ENCODE peak calls at places on chromosomes 3 and 15, in eight cellular contexts. I is osteocyte, A is brain microvascular endothelial cell, V is keratinocyte, H is gastrocnemius medialis, D is psoas muscle, N is body of pancreas, L is upper lobe of right lung. F is an unnamed sample.

GRCh38 chr15:38665586-38665985 is 101.0 kb upstream of the RASGRP1 start:
- DNase-seq in I (no peak), A (no peak), V (no peak), H (no peak), D (no peak), N (no peak), L (no peak), F (no peak)

GRCh38 chr15:75145027-75145841 is 56.4 kb upstream of the C15orf39 start:
- DNase-seq in I (no peak), A (no peak), V (no peak), H (no peak), D (no peak), N (no peak), L (no peak), F (no peak)

GRCh38 chr3:126338796-126339241 is 18.4 kb downstream of the KLF15 start:
- DNase-seq in I (peak), A (no peak), V (no peak), H (peak), D (peak), N (no peak), L (peak), F (peak)

GRCh38 chr3:82262193-82262592 is 500.7 kb upstream of the GBE1 start:
- DNase-seq in I (no peak), A (no peak), V (no peak), H (no peak), D (no peak), N (no peak), L (no peak), F (no peak)

GRCh38 chr15:73856458-73857192 is 16.7 kb upstream of the TBC1D21 start:
- DNase-seq in I (no peak), A (no peak), V (no peak), H (no peak), D (no peak), N (peak), L (no peak), F (no peak)

GRCh38 chr3:72340476-72341379 is 507.5 kb downstream of the SHQ1 start:
- DNase-seq in I (no peak), A (no peak), V (no peak), H (no peak), D (no peak), N (peak), L (no peak), F (no peak)

GRCh38 chr3:195855471-195856409 is 44.0 kb upstream of the MUC4 start:
- DNase-seq in I (no peak), A (no peak), V (no peak), H (no peak), D (no peak), N (no peak), L (no peak), F (no peak)

GRCh38 chr3:69200384-69201068 is 78.1 kb upstream of the LMOD3 start:
- DNase-seq in I (no peak), A (peak), V (no peak), H (peak), D (no peak), N (peak), L (no peak), F (peak)

GRCh38 chr3:42270561-42270960 is 4.6 kb upstream of the CCK start:
- DNase-seq in I (no peak), A (no peak), V (no peak), H (no peak), D (no peak), N (no peak), L (no peak), F (no peak)

GRCh38 chr15:49187537-49188245 is 17.6 kb downstream of the GALK2 start:
- DNase-seq in I (no peak), A (peak), V (no peak), H (no peak), D (no peak), N (peak), L (no peak), F (no peak)

DNA sequence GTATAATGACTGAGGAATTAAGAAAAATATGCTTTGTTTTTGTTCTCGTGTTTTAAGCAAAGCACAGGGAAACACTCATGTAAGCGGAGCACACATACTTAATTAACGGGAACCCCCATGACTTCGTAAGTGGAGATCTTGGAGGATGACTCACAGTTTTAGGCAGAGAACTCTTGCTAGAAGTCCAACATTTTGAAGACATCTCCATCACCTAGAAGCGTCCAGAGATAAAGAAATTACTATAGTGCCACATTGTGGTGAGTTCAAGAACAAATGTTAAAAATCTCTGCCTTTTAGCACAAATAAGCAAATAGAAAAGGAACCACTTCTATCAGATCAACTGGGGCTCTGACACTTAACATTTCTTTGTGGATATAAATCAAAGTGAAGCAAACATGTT is 194.1 kb upstream of the ARHGEF26 start:
- DNase-seq in I (no peak), A (peak), V (peak), H (no peak), D (no peak), N (no peak), L (no peak), F (no peak)
- TF ChIP-seq CTCF in I (peak), A (no peak), V (no peak), H (no peak), D (no peak), N (peak), L (peak), F (peak)

GRCh38 chr15:29921130-29921601 is 98.9 kb upstream of the TJP1 start:
- DNase-seq in I (no peak), A (no peak), V (peak), H (no peak), D (no peak), N (peak), L (no peak), F (no peak)
- TF ChIP-seq CTCF in I (no peak), A (no peak), V (no peak), H (no peak), D (no peak), N (no peak), L (no peak), F (no peak)

DNA sequence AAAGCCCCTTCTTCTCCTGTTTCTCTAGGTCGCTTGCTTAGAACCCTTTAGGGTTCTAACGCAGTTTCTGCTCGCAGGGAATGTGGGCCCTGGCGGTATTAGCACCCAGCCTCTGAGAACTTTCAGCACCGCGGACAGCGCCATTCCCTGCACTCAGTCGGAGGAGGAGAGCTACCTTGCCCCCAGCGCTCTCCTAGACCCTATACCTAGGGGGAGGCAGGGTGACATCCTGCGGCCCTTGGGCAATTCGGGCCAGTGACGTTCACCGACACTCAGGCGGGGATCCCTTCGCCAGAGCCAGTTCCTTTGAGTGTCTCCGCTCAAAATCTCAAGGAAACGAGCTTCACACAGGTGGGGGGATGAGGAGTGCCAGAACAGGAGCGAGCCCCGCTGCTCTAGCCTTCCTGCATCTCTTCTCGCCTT is 1.3 kb downstream of the SLC7A14 start:
- DNase-seq in I (peak), A (peak), V (no peak), H (no peak), D (peak), N (peak), L (peak), F (peak)
- TF ChIP-seq CTCF in I (no peak), A (peak), V (no peak), H (no peak), D (no peak), N (no peak), L (no peak), F (no peak)

GRCh38 chr15:78006567-78007205 is 70.8 kb downstream of the TBC1D2B start:
- DNase-seq in I (no peak), A (no peak), V (no peak), H (no peak), D (no peak), N (peak), L (peak), F (peak)

GRCh38 chr15:78003539-78004008 is 73.9 kb downstream of the TBC1D2B start:
- DNase-seq in I (no peak), A (no peak), V (no peak), H (peak), D (no peak), N (peak), L (peak), F (no peak)

GRCh38 chr15:78004222-78004727 is 73.2 kb downstream of the TBC1D2B start:
- DNase-seq in I (no peak), A (no peak), V (no peak), H (no peak), D (no peak), N (peak), L (no peak), F (no peak)

GRCh38 chr15:78002996-78003395 is 74.5 kb downstream of the TBC1D2B start:
- DNase-seq in I (no peak), A (no peak), V (no peak), H (no peak), D (no peak), N (peak), L (no peak), F (no peak)

GRCh38 chr15:78004919-78005634 is 72.4 kb downstream of the TBC1D2B start:
- DNase-seq in I (no peak), A (peak), V (no peak), H (peak), D (peak), N (peak), L (peak), F (peak)
- TF ChIP-seq CTCF in I (peak), A (peak), V (no peak), H (no peak), D (peak), N (peak), L (peak), F (peak)

DNA sequence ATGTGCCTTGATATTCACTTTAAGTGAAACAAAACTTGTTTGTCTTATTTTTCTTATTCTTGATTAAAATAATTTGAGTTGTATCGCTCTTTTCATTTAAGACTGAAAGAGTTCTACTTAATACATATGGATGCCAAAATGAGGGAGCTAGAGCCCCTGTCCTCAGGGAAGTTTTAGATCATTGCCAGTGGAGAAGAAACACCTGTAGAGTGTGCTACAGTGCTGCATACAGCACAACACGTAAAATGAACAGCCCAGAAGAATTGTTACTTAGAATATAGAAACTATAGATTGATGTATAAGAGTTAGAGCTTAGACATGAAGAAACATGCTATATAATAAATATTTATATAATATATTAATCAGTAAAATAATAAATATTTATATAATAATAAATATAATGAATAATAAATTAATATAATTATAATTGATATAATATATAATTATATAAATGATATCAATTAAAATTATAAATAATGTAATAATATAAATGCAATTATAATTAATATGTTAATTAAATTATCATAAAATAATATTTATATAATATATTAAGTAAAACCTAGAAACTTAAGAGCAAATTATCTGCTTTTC is 1234.7 kb downstream of the ROBO2 start:
- DNase-seq in I (no peak), A (no peak), V (no peak), H (no peak), D (no peak), N (no peak), L (no peak), F (no peak)
- TF ChIP-seq CTCF in I (peak), A (no peak), V (no peak), H (no peak), D (no peak), N (no peak), L (no peak), F (no peak)

DNA sequence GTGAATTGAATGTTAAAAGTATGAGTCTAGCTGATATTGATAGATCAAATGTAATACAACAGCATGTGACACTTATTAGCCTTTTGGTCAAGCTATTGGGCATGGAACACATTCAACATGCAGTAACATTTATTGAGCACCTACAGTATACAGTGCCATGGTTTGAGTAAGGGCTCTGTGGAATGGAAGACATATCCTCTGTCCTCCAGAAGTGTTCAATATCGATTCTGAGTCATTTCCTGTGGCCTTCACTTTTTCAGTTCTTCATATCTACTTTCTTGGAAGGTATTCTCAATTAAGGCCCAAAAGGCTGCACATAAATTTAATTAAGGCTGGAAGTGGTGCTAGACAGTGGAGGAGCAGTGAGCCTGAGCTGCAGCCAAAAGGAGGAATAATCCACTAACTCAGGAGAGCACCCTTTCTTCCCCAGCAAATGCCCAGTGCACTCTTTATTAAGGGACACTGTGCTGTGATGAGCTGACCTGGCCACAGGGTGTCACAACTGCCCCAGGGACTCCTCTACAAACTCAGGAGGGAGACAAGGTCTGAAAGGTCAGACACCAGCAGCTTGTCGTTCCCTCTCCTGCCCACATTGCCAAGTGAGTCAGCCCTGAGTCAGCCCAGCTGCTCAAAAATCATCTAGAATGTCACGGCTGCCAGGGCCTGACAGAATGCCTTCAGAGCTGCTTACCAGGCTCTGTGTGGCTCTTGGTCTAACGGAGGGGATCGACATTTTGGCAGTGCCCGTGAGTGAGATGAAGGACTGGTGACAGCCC is 544.8 kb downstream of the AGBL1 start:
- DNase-seq in I (no peak), A (peak), V (peak), H (peak), D (peak), N (peak), L (no peak), F (peak)
- TF ChIP-seq CTCF in I (peak), A (peak), V (peak), H (peak), D (peak), N (peak), L (peak), F (peak)

DNA sequence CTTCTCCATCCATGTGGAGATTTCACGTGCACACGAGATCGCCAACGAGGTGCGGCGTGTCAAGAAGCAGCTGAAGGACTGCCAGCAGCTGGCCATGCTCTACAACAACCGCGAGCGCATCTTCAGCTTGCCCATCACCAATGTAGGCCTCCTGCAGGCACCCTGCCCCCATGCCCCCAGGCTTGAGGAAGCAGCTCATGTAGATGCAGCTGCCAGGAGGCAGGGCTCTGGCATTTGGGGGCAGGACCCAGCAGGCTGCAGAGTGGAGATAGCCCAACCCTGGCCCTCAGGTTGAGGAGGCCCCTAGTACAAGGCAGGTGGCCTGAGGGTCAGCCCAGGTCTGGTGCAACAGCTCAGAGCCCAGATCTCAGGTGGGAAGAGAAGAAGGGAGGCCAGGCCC is 36.4 kb downstream of the DNAH1 start:
- DNase-seq in I (no peak), A (no peak), V (no peak), H (no peak), D (no peak), N (no peak), L (peak), F (peak)
- TF ChIP-seq CTCF in I (no peak), A (no peak), V (no peak), H (no peak), D (no peak), N (no peak), L (no peak), F (no peak)

GRCh38 chr3:101778385-101779046 is 495 bp upstream of the NXPE3 start:
- DNase-seq in I (no peak), A (no peak), V (no peak), H (no peak), D (no peak), N (no peak), L (no peak), F (no peak)

GRCh38 chr3:101780661-101781060 is 1.6 kb downstream of the NXPE3 start:
- DNase-seq in I (no peak), A (peak), V (no peak), H (peak), D (no peak), N (no peak), L (no peak), F (no peak)

GRCh38 chr3:101779808-101780366 is 876 bp downstream of the NXPE3 start:
- DNase-seq in I (no peak), A (no peak), V (no peak), H (no peak), D (no peak), N (no peak), L (no peak), F (no peak)

GRCh38 chr3:101779047-101779807 is at the start of gene NXPE3:
- DNase-seq in I (peak), A (peak), V (no peak), H (peak), D (peak), N (peak), L (peak), F (peak)

DNA sequence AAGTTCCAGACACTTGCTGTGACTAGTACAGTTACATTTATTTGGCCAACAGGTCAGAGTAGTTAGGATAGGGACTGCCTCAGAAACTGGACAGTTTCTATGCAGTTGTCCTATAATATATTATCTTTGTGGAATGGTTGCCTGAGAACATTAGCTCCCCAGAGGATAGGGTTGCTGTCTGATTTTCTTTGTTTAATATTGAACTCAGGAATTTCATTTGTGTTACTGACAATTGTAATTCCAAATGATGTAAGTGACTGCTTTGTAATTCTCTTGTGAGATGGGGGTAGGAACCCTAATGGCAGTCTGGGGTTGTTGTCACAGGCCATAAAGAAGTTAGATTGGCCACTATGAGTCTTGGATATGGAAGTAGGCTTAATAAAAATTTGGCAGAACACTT is 2.2 kb downstream of the NXPE3 start:
- DNase-seq in I (no peak), A (no peak), V (no peak), H (no peak), D (no peak), N (no peak), L (no peak), F (no peak)
- TF ChIP-seq CTCF in I (no peak), A (no peak), V (no peak), H (no peak), D (no peak), N (no peak), L (no peak), F (no peak)

F was measured in heart left ventricle.